ENCODE peak calls at places on chromosomes 13 and 19, in eight cellular contexts. T is endodermal cell, J is tibial nerve, I is breast epithelium, C is fibroblast of mammary gland, G is epithelial cell of esophagus, K is fibroblast of lung, W is cardiac fibroblast. R is an unnamed sample.

GRCh38 chr19:48492925-48493717 is 18.5 kb downstream of the LMTK3 start:
- DNase-seq in C (peak), T (peak), I (peak), G (peak), J (peak), K (peak), W (peak), R (peak)

GRCh38 chr19:34773555-34773864 is 495 bp upstream of the ZNF599 start:
- DNase-seq in W (no peak), G (no peak), K (no peak), J (no peak), C (no peak), I (no peak), T (no peak), R (no peak)

GRCh38 chr13:107817652-107818287 is 397.6 kb downstream of the LIG4 start:
- DNase-seq in J (no peak), G (no peak), W (no peak), I (no peak), K (no peak), T (no peak), C (no peak), R (no peak)

GRCh38 chr13:79477968-79478367 is 3.0 kb upstream of the NDFIP2 start:
- DNase-seq in I (no peak), W (no peak), G (no peak), T (peak), C (no peak), J (no peak), K (no peak), R (no peak)

GRCh38 chr13:64697226-64697625 is 2532.9 kb downstream of the PCDH9 start:
- DNase-seq in T (no peak), K (no peak), I (no peak), G (no peak), J (no peak), C (no peak), W (peak), R (no peak)

GRCh38 chr13:100124265-100124664 is 35.4 kb downstream of the PCCA start:
- DNase-seq in C (peak), G (peak), J (no peak), I (no peak), K (peak), W (peak), T (no peak), R (peak)

GRCh38 chr13:38641164-38641948 is 45.5 kb upstream of the FREM2 start:
- DNase-seq in T (no peak), W (peak), G (no peak), C (peak), J (no peak), I (no peak), K (no peak), R (peak)

GRCh38 chr13:61029064-61029463 is 386.6 kb downstream of the PCDH20 start:
- DNase-seq in C (no peak), I (no peak), K (no peak), W (no peak), J (no peak), G (no peak), T (peak), R (no peak)

GRCh38 chr13:40920826-40921225 is 98.3 kb downstream of the ELF1 start:
- DNase-seq in C (peak), J (no peak), K (peak), T (no peak), G (no peak), W (peak), I (no peak), R (peak)

GRCh38 chr19:1650627-1651009 is 1.8 kb downstream of the TCF3 start:
- DNase-seq in J (no peak), G (no peak), C (no peak), T (peak), W (peak), I (no peak), K (peak), R (peak)

GRCh38 chr13:112821340-112822055 is 131.7 kb downstream of the ATP11A start:
- DNase-seq in C (no peak), K (no peak), I (no peak), G (no peak), T (no peak), J (no peak), W (no peak), R (no peak)

GRCh38 chr13:103004790-103005307 is 61.4 kb downstream of the SLC10A2 start:
- DNase-seq in G (no peak), K (no peak), T (no peak), I (no peak), W (no peak), C (no peak), J (no peak), R (no peak)

GRCh38 chr13:94988654-94989053 is 276.3 kb upstream of the SOX21 start:
- DNase-seq in I (no peak), W (no peak), C (no peak), K (no peak), J (no peak), T (peak), G (no peak), R (peak)

GRCh38 chr19:46546194-46546896 is 50.7 kb upstream of the PNMA8B start:
- DNase-seq in J (no peak), G (peak), C (peak), K (peak), T (peak), W (peak), I (peak), R (peak)

GRCh38 chr13:50948576-50948975 is 39.0 kb downstream of the RNASEH2B start:
- DNase-seq in G (no peak), C (no peak), I (no peak), W (no peak), K (peak), T (no peak), J (no peak), R (no peak)

GRCh38 chr19:6459356-6460098 is at the start of gene SLC25A23:
- DNase-seq in I (peak), T (peak), W (peak), K (peak), J (peak), C (peak), G (peak), R (peak)

GRCh38 chr19:6458695-6459355 is 767 bp downstream of the SLC25A23 start:
- DNase-seq in K (no peak), I (no peak), J (no peak), G (no peak), W (no peak), C (no peak), T (peak), R (no peak)

GRCh38 chr19:6460099-6460884 is 700 bp upstream of the SLC25A23 start:
- DNase-seq in C (peak), W (peak), K (peak), G (peak), J (peak), T (peak), I (peak), R (peak)

GRCh38 chr19:6455924-6456323 is 3.7 kb downstream of the SLC25A23 start:
- DNase-seq in C (no peak), J (no peak), T (no peak), G (no peak), W (no peak), K (no peak), I (no peak), R (no peak)

GRCh38 chr19:6457958-6458694 is 1.5 kb downstream of the SLC25A23 start:
- DNase-seq in J (no peak), W (peak), K (no peak), C (peak), G (no peak), T (no peak), I (no peak), R (no peak)
- H3K4me3 ChIP-seq in J (no peak), W (no peak), K (no peak), C (no peak), G (no peak), T (peak), I (no peak), R (no peak)

DNA sequence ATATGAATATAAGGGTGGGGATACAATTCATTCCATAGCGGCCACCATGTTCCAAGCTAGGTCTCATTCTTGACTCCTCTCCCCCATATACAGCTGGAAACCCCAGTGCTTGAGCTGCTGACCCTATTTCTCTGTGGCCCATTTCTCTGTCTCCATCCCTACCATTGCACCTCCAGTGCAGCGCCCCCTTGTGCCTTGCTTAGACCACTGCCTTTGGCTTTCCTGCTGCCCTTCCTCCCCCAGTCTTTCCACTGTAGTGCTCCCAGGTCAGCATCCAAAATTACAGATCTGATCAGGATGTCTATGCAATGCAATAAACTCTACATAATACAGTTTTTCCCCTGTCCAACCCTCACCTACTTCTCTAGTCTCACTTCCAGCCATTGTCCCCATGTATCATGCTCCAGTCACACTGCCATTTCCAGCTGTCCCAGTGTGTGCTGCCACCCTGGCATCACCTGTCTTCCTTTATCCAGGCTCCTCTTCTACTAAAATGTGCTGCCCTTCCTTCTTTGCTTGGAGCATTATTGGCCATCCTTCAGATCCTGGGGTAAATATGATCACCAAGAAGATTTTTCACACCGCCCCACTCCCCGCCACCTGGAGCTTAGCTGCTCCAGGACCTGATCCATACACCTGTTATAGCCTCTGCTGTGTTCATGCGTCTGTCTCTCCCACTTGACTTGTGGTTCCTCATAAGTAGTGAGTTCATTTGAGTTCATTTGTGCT is 199.4 kb upstream of the IPO5 start:
- DNase-seq in G (no peak), T (peak), K (no peak), W (no peak), I (no peak), J (no peak), C (no peak), R (no peak)
- TF ChIP-seq CTCF in G (no peak), T (peak), K (no peak), W (peak), I (no peak), J (no peak), C (peak), R (peak)

GRCh38 chr13:97430296-97430695 is 3.7 kb upstream of the RAP2A start:
- DNase-seq in W (no peak), J (no peak), G (no peak), T (no peak), C (no peak), K (no peak), I (no peak), R (no peak)
- H3K4me3 ChIP-seq in W (no peak), J (no peak), G (no peak), T (no peak), C (no peak), K (peak), I (no peak), R (no peak)

GRCh38 chr13:30673669-30674521 is 56.2 kb downstream of the USPL1 start:
- DNase-seq in C (peak), J (peak), G (peak), I (peak), T (peak), K (peak), W (peak), R (peak)

GRCh38 chr13:30671271-30671815 is 53.6 kb downstream of the USPL1 start:
- DNase-seq in W (no peak), I (no peak), T (no peak), C (no peak), G (no peak), J (no peak), K (no peak), R (no peak)

GRCh38 chr13:30679483-30680330 is 55.6 kb upstream of the ALOX5AP start:
- DNase-seq in C (peak), W (peak), J (no peak), T (peak), K (peak), G (peak), I (no peak), R (peak)

GRCh38 chr13:30681489-30682242 is 53.7 kb upstream of the ALOX5AP start:
- DNase-seq in W (peak), T (no peak), J (no peak), C (peak), G (no peak), I (no peak), K (peak), R (peak)

DNA sequence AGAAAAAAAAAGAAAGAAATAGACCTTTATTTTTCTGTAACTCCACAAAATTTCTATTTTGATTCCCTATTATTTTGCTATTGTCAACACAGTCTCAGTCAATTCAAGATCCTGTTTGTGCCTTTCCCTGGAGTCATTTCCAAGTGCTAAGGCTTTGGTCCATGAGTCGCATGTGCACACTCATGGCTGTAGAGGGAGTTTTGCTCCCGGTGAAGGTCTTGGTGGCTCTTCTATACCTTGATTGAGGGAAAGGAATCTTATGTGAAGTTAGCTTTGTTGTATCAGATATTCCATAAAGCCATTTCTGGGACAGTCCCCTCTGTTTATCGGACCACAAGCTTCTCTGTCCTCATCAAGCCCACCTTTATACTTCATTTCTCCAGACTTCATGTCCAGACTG is 58.7 kb upstream of the ALOX5AP start:
- DNase-seq in G (peak), W (peak), K (peak), T (no peak), I (no peak), C (peak), J (no peak), R (peak)
- TF ChIP-seq CTCF in G (peak), W (peak), K (peak), T (peak), I (no peak), C (peak), J (no peak), R (peak)

GRCh38 chr19:11798391-11799296 is at the start of gene ZNF491:
- DNase-seq in K (peak), G (peak), W (peak), I (peak), T (peak), J (peak), C (peak), R (peak)
- H3K4me3 ChIP-seq in K (peak), G (peak), W (peak), I (peak), T (peak), J (peak), C (peak), R (peak)

DNA sequence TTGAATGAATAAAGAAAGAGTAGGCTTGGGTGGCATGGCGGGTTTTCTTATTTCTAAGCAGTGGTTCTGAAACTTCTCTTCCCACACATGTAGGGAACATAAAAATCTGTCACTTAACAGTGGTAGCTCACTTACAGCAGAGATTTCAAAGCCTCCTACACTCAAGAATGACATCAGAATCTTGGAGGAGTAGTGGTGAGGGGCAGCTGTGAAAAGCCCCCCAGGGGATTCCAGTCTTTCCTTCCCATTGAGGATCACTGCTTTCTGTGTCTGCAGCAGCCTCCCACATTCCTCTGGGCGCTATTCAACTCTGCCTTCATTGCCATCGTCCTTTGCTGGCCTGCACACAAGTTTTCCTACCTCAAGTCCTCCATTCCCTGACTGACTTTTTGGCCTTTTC is 8.6 kb upstream of the NEK5 start:
- DNase-seq in G (no peak), J (no peak), W (no peak), K (no peak), I (no peak), C (no peak), T (no peak), R (no peak)
- TF ChIP-seq CTCF in G (no peak), J (no peak), W (no peak), K (no peak), I (no peak), C (no peak), T (no peak), R (no peak)